ENCODE peak calls at places on chromosomes 2 and 18, in nine cellular contexts. R is mesothelial cell of epicardium, F is osteocyte, X is epithelial cell of proximal tubule, C is uterus, H is adrenal gland, T is left ventricle myocardium inferior, A is choroid plexus epithelial cell, N is testis. E is an unnamed sample.

GRCh38 chr2:200455958-200456421 is 53.9 kb downstream of the KCTD18 start:
- DNase-seq in N (no peak), A (peak; percentile 54), C (no peak), X (peak; percentile 70), F (no peak), H (peak; percentile 52), R (no peak), T (no peak), E (no peak)

GRCh38 chr2:161576421-161576820 is 47.8 kb upstream of the SLC4A10 start:
- DNase-seq in X (no peak), H (no peak), F (no peak), T (no peak), N (no peak), A (no peak), C (no peak), R (no peak), E (peak; percentile 7)

GRCh38 chr2:173676647-173677046 is 288.5 kb downstream of the SP3 start:
- DNase-seq in R (no peak), N (no peak), C (no peak), A (peak; percentile 15), F (no peak), T (no peak), H (no peak), X (no peak), E (no peak)

GRCh38 chr2:80246449-80247025 is 58.0 kb downstream of the LRRTM1 start:
- DNase-seq in X (no peak), N (no peak), C (no peak), T (no peak), H (no peak), R (no peak), A (no peak), F (no peak), E (no peak)

GRCh38 chr2:96305979-96306308 is 598 bp upstream of the SNRNP200 start:
- DNase-seq in X (no peak), H (no peak), A (no peak), N (no peak), R (no peak), T (no peak), C (no peak), F (no peak), E (no peak)

GRCh38 chr18:6601241-6601640 is 128.3 kb upstream of the ARHGAP28 start:
- DNase-seq in H (no peak), F (no peak), T (no peak), A (peak; percentile 32), R (no peak), N (no peak), X (no peak), C (no peak), E (no peak)

GRCh38 chr2:189581354-189582139 is 961 bp upstream of the SLC40A1 start:
- DNase-seq in T (peak; percentile 12), A (no peak), C (peak; percentile 40), X (no peak), N (peak; percentile 38), F (no peak), H (peak; percentile 13), R (no peak), E (peak; percentile 28)

GRCh38 chr2:222714361-222715256 is 43.2 kb downstream of the MOGAT1 start:
- DNase-seq in C (peak; percentile 25), H (peak; percentile 16), X (no peak), T (peak; percentile 30), N (peak; percentile 31), F (no peak), A (peak; percentile 63), R (no peak), E (no peak)

GRCh38 chr2:170930132-170931109 is 1.4 kb downstream of the GORASP2 start:
- DNase-seq in H (peak; percentile 27), F (no peak), T (no peak), X (no peak), N (peak; percentile 54), R (no peak), A (peak; percentile 50), C (no peak), E (no peak)

GRCh38 chr18:35441857-35442595 is 55.7 kb downstream of the INO80C start:
- DNase-seq in F (no peak), R (no peak), A (peak; percentile 48), N (no peak), H (no peak), X (no peak), C (no peak), T (no peak), E (no peak)

GRCh38 chr18:69399253-69399652 is 1.4 kb upstream of the DOK6 start:
- DNase-seq in C (no peak), H (no peak), N (no peak), F (no peak), A (no peak), T (no peak), X (no peak), R (no peak), E (no peak)

GRCh38 chr2:239289545-239289944 is 111.3 kb downstream of the HDAC4 start:
- DNase-seq in R (no peak), C (no peak), F (no peak), H (no peak), X (no peak), N (peak; percentile 3), A (no peak), T (no peak), E (no peak)

GRCh38 chr2:216371756-216372702 is at the start of gene MARCHF4:
- DNase-seq in T (peak; percentile 71), R (peak; percentile 82), C (peak; percentile 42), F (peak; percentile 96), A (peak; percentile 87), X (no peak), H (peak; percentile 80), N (peak; percentile 79), E (peak; percentile 98)

GRCh38 chr2:8851811-8852560 is 14.6 kb upstream of the KIDINS220 start:
- DNase-seq in R (no peak), A (no peak), X (no peak), N (no peak), T (no peak), H (no peak), F (peak; percentile 72), C (no peak), E (peak; percentile 25)

GRCh38 chr2:135948642-135949355 is 36.6 kb downstream of the DARS1 start:
- DNase-seq in T (no peak), N (no peak), H (no peak), X (peak; percentile 74), C (no peak), R (no peak), F (no peak), A (peak; percentile 65), E (no peak)

GRCh38 chr2:119225084-119225864 is 1.6 kb downstream of the STEAP3 start:
- DNase-seq in F (no peak), A (no peak), X (no peak), R (no peak), T (no peak), N (no peak), C (no peak), H (no peak), E (no peak)

GRCh38 chr2:287471-287885 is 413 bp downstream of the ALKAL2 start:
- DNase-seq in A (peak; percentile 61), C (peak; percentile 45), X (no peak), N (peak; percentile 63), R (peak; percentile 34), F (no peak), T (no peak), H (peak; percentile 58), E (peak; percentile 50)

GRCh38 chr2:28716265-28716865 is 35.3 kb upstream of the PPP1CB start:
- DNase-seq in H (peak; percentile 65), R (no peak), T (no peak), F (no peak), N (no peak), C (peak; percentile 84), A (peak; percentile 93), X (peak; percentile 99), E (no peak)

DNA sequence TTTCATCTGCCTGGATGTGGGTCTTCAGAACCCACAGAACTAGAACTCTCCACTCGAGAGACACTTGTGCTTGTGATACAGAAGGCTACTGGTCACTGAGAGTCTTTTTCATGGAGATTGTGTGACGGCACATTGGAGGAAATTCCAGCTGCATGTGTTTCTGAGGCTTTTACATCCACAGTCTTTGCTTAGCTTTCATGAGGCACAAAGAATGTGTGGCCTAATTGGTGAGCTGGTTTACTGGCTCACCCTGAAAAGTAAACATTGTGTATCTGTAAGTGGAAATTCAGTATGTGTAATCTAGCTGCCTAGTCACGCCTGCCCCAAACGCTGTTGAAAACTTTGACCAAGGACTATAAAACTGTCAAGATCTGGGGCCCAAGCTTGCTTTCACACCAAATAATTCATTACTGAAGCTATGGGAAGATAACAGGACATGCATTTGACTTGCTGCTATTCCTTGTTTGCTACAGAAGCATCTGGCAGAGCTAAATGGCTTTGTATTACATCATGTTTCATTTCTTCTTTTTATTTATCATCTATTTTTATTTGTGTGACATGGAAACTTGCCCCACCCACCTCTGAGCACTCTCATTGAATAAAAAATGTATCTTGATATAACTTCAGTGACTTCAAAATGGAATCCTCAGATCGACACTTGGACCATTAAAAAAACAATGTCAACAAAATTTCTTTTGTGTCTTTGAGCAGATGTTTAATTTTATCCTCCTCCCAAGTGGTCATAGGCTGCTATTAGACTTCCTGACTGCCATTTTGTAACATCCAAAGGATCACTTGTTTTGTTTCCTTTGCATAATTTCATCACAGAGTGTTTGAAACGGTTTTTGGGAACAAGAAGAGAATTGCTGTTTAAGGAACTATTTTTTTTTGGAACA is 80.2 kb downstream of the EFEMP1 start:
- DNase-seq in A (peak; percentile 91), X (peak; percentile 30), F (no peak), N (no peak), H (no peak), R (no peak), C (peak; percentile 28), T (no peak), E (peak; percentile 10)
- TF ChIP-seq CTCF in A (no peak), X (no peak), F (no peak), N (no peak), H (no peak), R (no peak), C (no peak), T (no peak), E (no peak)

GRCh38 chr2:3001595-3002184 is 375.9 kb downstream of the EIPR1 start:
- DNase-seq in R (no peak), N (peak; percentile 30), H (peak; percentile 54), C (no peak), X (peak; percentile 1), F (no peak), A (peak; percentile 5), T (no peak), E (peak; percentile 24)
- TF ChIP-seq CTCF in R (no peak), N (no peak), H (peak; percentile 47), C (no peak), X (peak; percentile 49), F (peak; percentile 38), A (peak; percentile 4), T (peak; percentile 60), E (no peak)

DNA sequence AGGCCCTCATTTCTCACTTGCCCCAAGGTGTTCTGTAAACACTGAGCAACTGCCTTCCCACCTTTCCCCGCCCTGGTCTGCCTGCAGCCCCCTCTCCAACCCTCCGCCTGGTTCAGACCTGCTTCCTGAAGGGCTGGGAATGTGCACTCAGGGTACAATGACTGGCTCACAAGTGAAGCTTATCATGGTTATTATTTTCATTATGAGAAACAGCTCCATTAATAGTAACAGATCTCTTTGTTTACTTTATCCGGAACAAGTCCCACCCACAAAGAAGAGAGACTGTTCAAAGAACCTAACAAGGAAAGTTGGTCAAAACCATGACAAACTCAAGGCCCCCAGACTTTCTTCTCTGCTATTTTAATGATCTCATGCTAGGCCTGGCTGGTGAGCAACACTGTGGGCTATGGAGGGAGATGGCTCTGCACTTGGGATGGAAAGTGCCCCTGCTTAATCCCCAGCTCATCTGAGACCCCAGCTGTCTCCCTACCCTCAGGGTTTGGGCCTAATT is 36.7 kb downstream of the ARHGAP25 start:
- DNase-seq in A (peak; percentile 39), X (no peak), F (no peak), C (no peak), H (no peak), N (no peak), R (no peak), T (no peak), E (no peak)
- TF ChIP-seq CTCF in A (no peak), X (no peak), F (no peak), C (no peak), H (no peak), N (no peak), R (no peak), T (no peak), E (no peak)

GRCh38 chr18:45284174-45284573 is 331.1 kb upstream of the SLC14A2 start:
- DNase-seq in X (no peak), F (no peak), R (no peak), A (no peak), T (no peak), N (no peak), H (no peak), C (no peak), E (no peak)
- TF ChIP-seq CTCF in X (no peak), F (no peak), R (no peak), A (no peak), T (no peak), N (no peak), H (no peak), C (no peak), E (no peak)

E was measured in nephron progenitor cell.